ENCODE peak calls at places on chromosomes 5 and 9, in eight cellular contexts. H, K, Y, F, M, S, O and L are unnamed samples.

GRCh38 chr9:118305371-118305770 is 601.2 kb downstream of the TLR4 start:
- DNase-seq in H (peak), S (no peak), K (no peak), F (no peak), Y (peak), O (no peak), M (no peak), L (no peak)

GRCh38 chr5:173941102-173941501 is 47.9 kb upstream of the C5orf47 start:
- DNase-seq in H (no peak), M (no peak), S (no peak), K (no peak), O (no peak), F (no peak), Y (no peak), L (no peak)

GRCh38 chr5:106121972-106122605 is 1548.6 kb downstream of the EFNA5 start:
- DNase-seq in M (peak), H (no peak), F (no peak), K (peak), O (peak), Y (peak), S (no peak), L (peak)

GRCh38 chr9:16207161-16207560 is 654.3 kb downstream of the CCDC171 start:
- DNase-seq in F (no peak), S (peak), Y (no peak), K (peak), M (no peak), H (no peak), O (no peak), L (peak)

GRCh38 chr5:1199649-1200494 is 1.5 kb upstream of the SLC6A19 start:
- DNase-seq in S (no peak), O (no peak), K (no peak), M (peak), F (no peak), H (no peak), Y (no peak), L (peak)

GRCh38 chr9:5890641-5891040 is at the start of gene MLANA:
- DNase-seq in M (no peak), S (no peak), Y (no peak), F (no peak), H (no peak), O (no peak), K (no peak), L (no peak)

GRCh38 chr5:78899922-78900362 is 85.2 kb downstream of the ARSB start:
- DNase-seq in M (peak), H (no peak), Y (peak), K (peak), S (peak), F (no peak), O (peak), L (peak)

GRCh38 chr5:172187118-172188032 is 649 bp downstream of the STK10 start:
- DNase-seq in Y (peak), F (no peak), S (peak), K (peak), O (peak), H (no peak), M (peak), L (peak)

GRCh38 chr9:136439550-136440408 is at the start of gene INPP5E:
- DNase-seq in H (peak), M (peak), F (peak), S (peak), K (peak), Y (peak), O (peak), L (peak)

GRCh38 chr5:132238901-132239500 is 11.3 kb upstream of the P4HA2 start:
- DNase-seq in F (no peak), H (peak), S (no peak), O (no peak), K (no peak), Y (no peak), M (no peak), L (no peak)

GRCh38 chr5:132238169-132238744 is 10.6 kb upstream of the P4HA2 start:
- DNase-seq in H (peak), Y (peak), O (peak), M (peak), F (peak), K (peak), S (peak), L (peak)

GRCh38 chr5:132237670-132238069 is 10.0 kb upstream of the P4HA2 start:
- DNase-seq in M (no peak), H (no peak), F (no peak), Y (no peak), O (no peak), S (no peak), K (no peak), L (no peak)

GRCh38 chr5:132235340-132235739 is 7.7 kb upstream of the P4HA2 start:
- DNase-seq in K (no peak), F (no peak), O (no peak), H (peak), S (no peak), M (no peak), Y (no peak), L (no peak)

GRCh38 chr5:132237141-132237540 is 9.5 kb upstream of the P4HA2 start:
- DNase-seq in M (no peak), H (no peak), F (no peak), Y (no peak), S (peak), O (no peak), K (no peak), L (no peak)
- TF ChIP-seq CTCF in M (no peak), H (no peak), F (no peak), Y (no peak), S (no peak), O (no peak), K (no peak), L (no peak)

GRCh38 chr9:4299006-4299795 is 667 bp downstream of the GLIS3 start:
- DNase-seq in S (peak), K (peak), M (peak), H (peak), O (no peak), F (peak), Y (no peak), L (peak)

GRCh38 chr9:4297795-4298254 is 2.0 kb downstream of the GLIS3 start:
- DNase-seq in M (peak), F (peak), S (peak), O (no peak), H (peak), Y (peak), K (peak), L (peak)

GRCh38 chr9:4296217-4296616 is 3.7 kb downstream of the GLIS3 start:
- DNase-seq in F (no peak), O (no peak), S (no peak), H (no peak), Y (no peak), M (no peak), K (no peak), L (no peak)

GRCh38 chr9:4298255-4299005 is 1.4 kb downstream of the GLIS3 start:
- DNase-seq in S (peak), F (peak), M (no peak), O (no peak), H (peak), Y (peak), K (peak), L (peak)

GRCh38 chr9:4297151-4297794 is 2.6 kb downstream of the GLIS3 start:
- DNase-seq in Y (peak), O (no peak), S (peak), H (peak), M (peak), K (peak), F (no peak), L (peak)
- TF ChIP-seq CTCF in Y (peak), O (no peak), S (peak), H (no peak), M (no peak), K (no peak), F (peak), L (no peak)

DNA sequence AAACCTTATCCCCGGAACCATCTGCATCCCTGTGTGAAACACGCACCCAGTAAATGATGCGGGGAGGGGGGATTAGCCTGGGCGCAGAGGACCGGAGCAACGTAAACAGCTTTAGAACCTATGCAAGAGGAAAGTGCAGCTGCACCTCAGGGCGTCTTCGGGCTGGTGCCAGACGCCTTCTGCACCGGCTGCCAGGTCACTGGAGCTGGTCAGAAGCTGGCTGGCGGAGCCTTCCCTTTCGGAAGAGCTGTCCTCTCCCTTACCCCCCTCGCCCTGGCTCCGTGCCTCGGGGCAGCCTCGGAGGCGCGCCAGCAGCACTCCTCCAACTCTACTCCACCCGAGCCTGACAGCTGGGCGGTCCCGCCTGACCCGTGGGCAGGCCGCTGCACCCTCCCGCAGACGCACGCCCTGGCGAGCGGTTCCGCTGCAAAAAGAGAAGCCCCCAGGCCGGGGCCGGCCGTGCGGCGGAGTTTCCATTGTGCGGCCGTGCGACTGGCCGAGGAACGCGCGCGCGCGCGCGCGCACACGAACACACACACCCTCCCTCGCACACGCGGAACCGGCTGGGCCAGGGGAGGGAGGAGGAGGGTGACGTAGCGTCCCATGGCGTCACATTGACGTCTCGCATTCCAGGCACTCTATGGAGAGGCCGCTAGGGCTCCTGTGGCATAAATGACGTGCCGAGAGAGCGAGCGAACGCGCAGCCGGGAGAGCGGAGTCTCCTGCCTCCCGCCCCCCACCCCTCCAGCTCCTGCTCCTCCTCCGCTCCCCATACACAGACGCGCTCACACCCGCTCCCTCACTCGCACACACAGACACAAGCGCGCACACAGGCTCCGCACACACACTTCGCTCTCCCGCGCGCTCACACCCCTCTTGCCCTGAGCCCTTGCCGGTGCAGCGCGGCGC is at the start of gene NR4A3:
- DNase-seq in H (peak), O (peak), Y (peak), K (peak), F (peak), M (peak), S (peak), L (peak)
- TF ChIP-seq CTCF in H (peak), O (no peak), Y (no peak), K (no peak), F (peak), M (no peak), S (peak), L (no peak)

GRCh38 chr5:117435203-117435602 is 860.6 kb upstream of the SEMA6A start:
- DNase-seq in O (no peak), H (no peak), K (no peak), F (no peak), S (no peak), Y (no peak), M (no peak), L (no peak)

GRCh38 chr5:117431091-117431490 is 856.5 kb upstream of the SEMA6A start:
- DNase-seq in H (no peak), F (no peak), S (no peak), K (no peak), M (no peak), O (no peak), Y (no peak), L (no peak)

GRCh38 chr5:117434266-117434665 is 859.6 kb upstream of the SEMA6A start:
- DNase-seq in M (no peak), Y (no peak), F (no peak), S (no peak), H (no peak), K (no peak), O (no peak), L (no peak)

GRCh38 chr5:117436846-117437245 is 862.2 kb upstream of the SEMA6A start:
- DNase-seq in F (no peak), O (no peak), Y (no peak), H (no peak), K (no peak), S (no peak), M (no peak), L (no peak)

DNA sequence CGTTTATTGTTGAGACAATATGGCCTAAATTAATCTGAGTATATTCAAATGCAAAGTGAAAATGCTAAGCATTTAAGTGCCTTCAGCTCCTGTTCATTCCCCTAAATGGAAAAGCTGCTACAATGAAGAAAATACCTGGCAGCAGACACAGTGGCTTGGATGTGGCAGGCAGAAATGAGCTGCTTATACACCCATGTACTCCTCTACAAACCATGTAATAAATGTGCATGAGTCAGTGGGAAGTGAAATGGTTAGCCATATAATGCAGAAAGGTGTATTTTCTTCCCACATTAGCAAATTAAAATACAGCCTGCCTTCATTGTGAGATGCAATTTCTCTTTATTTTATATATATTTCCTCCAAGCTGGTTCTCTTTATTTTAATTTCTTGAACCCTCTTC is 859.2 kb upstream of the SEMA6A start:
- DNase-seq in F (no peak), K (no peak), Y (no peak), O (no peak), S (no peak), M (no peak), H (no peak), L (no peak)
- TF ChIP-seq CTCF in F (no peak), K (no peak), Y (no peak), O (no peak), S (no peak), M (no peak), H (no peak), L (no peak)

DNA sequence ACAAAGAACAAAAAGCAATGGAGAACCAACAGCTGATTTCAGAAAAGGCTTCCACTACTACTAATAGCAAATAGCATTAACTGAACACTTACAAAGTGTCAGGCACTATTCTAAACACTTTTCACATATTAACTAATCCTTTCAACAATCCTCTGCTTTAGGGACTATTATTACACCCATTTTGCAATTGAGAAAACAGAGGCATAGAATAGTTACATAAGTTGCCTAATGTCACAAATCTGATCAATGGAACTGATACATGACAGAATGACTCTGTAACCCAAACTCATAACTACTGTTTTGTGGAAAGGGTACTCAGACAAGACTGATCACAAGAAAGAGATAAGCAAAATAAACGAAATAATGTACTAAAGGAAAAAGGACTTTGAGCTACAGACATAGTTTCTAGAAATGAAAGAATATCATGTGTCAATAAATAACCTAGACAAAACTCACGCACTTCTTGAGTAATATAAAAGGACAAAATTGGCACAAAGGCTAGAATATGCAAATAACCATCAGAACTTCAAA is 31.3 kb downstream of the ABHD17B start:
- DNase-seq in M (no peak), Y (no peak), S (no peak), O (no peak), H (no peak), K (no peak), F (no peak), L (no peak)
- TF ChIP-seq CTCF in M (no peak), Y (no peak), S (no peak), O (no peak), H (no peak), K (no peak), F (no peak), L (no peak)

DNA sequence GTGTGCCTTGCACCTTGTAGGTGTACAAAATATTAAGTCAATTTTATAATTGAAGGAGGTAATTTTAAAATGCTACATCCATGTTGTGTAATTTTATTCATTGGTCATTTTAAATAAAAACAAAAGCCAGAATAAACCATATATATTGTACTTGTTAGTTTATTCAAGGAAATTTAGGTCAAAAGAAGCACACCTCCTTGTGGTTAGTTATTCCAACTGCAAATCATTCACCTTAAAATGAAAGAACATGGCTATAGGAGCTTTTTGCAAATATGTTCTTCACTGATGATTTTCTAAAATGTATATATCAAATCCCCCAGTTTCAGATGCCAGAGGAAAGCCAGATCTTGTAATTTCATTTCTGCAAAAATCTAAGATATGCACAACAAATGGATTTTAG is 5.4 kb upstream of the MOCS2 start:
- DNase-seq in S (no peak), F (no peak), Y (peak), M (no peak), H (no peak), O (no peak), K (no peak), L (no peak)
- TF ChIP-seq CTCF in S (no peak), F (peak), Y (peak), M (no peak), H (no peak), O (peak), K (peak), L (no peak)

GRCh38 chr9:18059447-18059846 is 414.5 kb upstream of the ADAMTSL1 start:
- DNase-seq in O (no peak), M (no peak), S (no peak), F (no peak), H (no peak), Y (no peak), K (no peak), L (no peak)

GRCh38 chr9:18059043-18059442 is 414.9 kb upstream of the ADAMTSL1 start:
- DNase-seq in H (no peak), Y (no peak), O (no peak), F (no peak), K (no peak), S (no peak), M (no peak), L (no peak)

GRCh38 chr9:18061856-18062255 is 412.1 kb upstream of the ADAMTSL1 start:
- DNase-seq in H (no peak), K (no peak), S (no peak), M (no peak), Y (peak), F (no peak), O (no peak), L (no peak)

GRCh38 chr9:18061332-18061731 is 412.6 kb upstream of the ADAMTSL1 start:
- DNase-seq in H (no peak), F (no peak), O (no peak), M (no peak), S (no peak), Y (no peak), K (no peak), L (no peak)

DNA sequence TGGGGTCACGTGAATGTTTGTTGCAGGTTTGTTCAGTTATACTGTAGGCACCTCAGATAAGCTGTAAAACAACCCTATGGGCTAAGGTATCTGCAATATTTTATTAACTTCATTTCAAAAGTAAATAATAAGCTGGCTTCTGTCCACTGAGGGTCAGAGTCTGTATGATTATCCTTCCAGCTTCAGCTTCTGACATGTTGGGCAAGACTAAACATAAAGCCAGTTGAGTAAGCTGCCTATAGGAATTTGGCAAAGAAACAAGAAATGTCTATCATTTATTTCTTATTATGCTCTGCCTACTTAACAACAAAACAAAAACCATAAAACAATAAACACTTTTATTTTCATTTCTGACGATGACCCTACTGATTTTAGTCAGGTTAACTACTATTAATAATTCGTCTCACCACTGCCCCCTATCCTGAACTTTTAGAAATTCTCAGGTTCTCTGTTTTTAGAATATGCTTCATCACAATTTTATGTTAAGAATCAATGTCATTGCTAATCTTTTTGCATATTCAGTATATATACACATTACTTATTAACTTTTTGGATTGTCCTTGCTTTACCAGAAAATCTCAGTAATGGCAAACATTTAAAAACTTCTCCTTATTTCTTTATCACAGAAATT is 413.5 kb upstream of the ADAMTSL1 start:
- DNase-seq in S (no peak), M (no peak), O (no peak), H (no peak), F (no peak), Y (peak), K (no peak), L (no peak)
- TF ChIP-seq CTCF in S (no peak), M (no peak), O (peak), H (no peak), F (peak), Y (peak), K (peak), L (no peak)